ENCODE peak calls at places on chromosomes 2 and 18, in eight cellular contexts. V is right atrium auricular region, K is neural progenitor cell, E is IMR-90, T is MM.1S, Q is AG04450, G is heart left ventricle, L is WERI-Rb-1. N is an unnamed sample.

GRCh38 chr2:204625135-204625534 is 79.9 kb downstream of the PARD3B start:
- DNase-seq in V (no peak), K (peak), E (no peak), T (no peak), Q (no peak), G (no peak), L (no peak), N (no peak)

GRCh38 chr2:111091811-111092211 is 28.9 kb upstream of the BCL2L11 start:
- DNase-seq in V (no peak), K (no peak), E (no peak), T (no peak), Q (no peak), G (no peak), L (no peak), N (no peak)

GRCh38 chr2:234099266-234099665 is 48.8 kb downstream of the SPP2 start:
- DNase-seq in V (no peak), K (no peak), E (no peak), T (no peak), Q (no peak), G (no peak), L (no peak), N (no peak)

GRCh38 chr2:163345795-163346573 is 389.8 kb downstream of the FIGN start:
- DNase-seq in V (no peak), K (peak), E (peak), T (peak), Q (no peak), G (no peak), L (no peak), N (peak)

GRCh38 chr18:80254971-80255500 is 7.7 kb upstream of the PARD6G start:
- DNase-seq in V (no peak), K (no peak), E (no peak), T (no peak), Q (no peak), G (no peak), L (no peak), N (no peak)

GRCh38 chr2:168456526-168457176 is 579 bp downstream of the CERS6 start:
- DNase-seq in V (no peak), K (peak), E (peak), T (peak), Q (no peak), G (peak), L (peak), N (peak)

GRCh38 chr2:73952499-73953446 is 26.1 kb downstream of the DGUOK start:
- DNase-seq in V (peak), K (no peak), E (peak), T (no peak), Q (no peak), G (peak), L (no peak), N (no peak)

GRCh38 chr2:220744861-220745260 is 827.2 kb downstream of the EPHA4 start:
- DNase-seq in V (no peak), K (no peak), E (peak), T (no peak), Q (peak), G (no peak), L (no peak), N (no peak)

GRCh38 chr2:188114014-188114413 is 177.7 kb upstream of the GULP1 start:
- DNase-seq in V (no peak), K (no peak), E (peak), T (no peak), Q (no peak), G (no peak), L (no peak), N (no peak)

GRCh38 chr2:30611572-30611971 is 164.5 kb downstream of the LCLAT1 start:
- DNase-seq in V (no peak), K (no peak), E (no peak), T (no peak), Q (no peak), G (no peak), L (peak), N (no peak)

GRCh38 chr18:55875330-55875933 is 287.4 kb upstream of the TCF4 start:
- DNase-seq in V (no peak), K (peak), E (no peak), T (no peak), Q (no peak), G (peak), L (no peak), N (no peak)

GRCh38 chr18:79393181-79393598 is 2.5 kb upstream of the NFATC1 start:
- DNase-seq in V (peak), K (no peak), E (no peak), T (no peak), Q (no peak), G (no peak), L (no peak), N (no peak)

GRCh38 chr2:164917296-164917903 is 37.9 kb downstream of the SLC38A11 start:
- DNase-seq in V (no peak), K (peak), E (peak), T (no peak), Q (no peak), G (peak), L (peak), N (no peak)

GRCh38 chr2:33219850-33220275 is 256.6 kb upstream of the RASGRP3 start:
- DNase-seq in V (no peak), K (no peak), E (peak), T (no peak), Q (no peak), G (no peak), L (no peak), N (no peak)

GRCh38 chr2:9206991-9207640 is 504 bp downstream of the ASAP2 start:
- DNase-seq in V (peak), K (no peak), E (no peak), T (peak), Q (no peak), G (peak), L (peak), N (peak)

GRCh38 chr2:112149194-112149593 is 11.0 kb downstream of the FBLN7 start:
- DNase-seq in V (peak), K (no peak), E (no peak), T (no peak), Q (no peak), G (no peak), L (no peak), N (no peak)

GRCh38 chr2:112148477-112148876 is 10.3 kb downstream of the FBLN7 start:
- DNase-seq in V (peak), K (no peak), E (no peak), T (no peak), Q (no peak), G (no peak), L (no peak), N (no peak)

GRCh38 chr2:112149866-112150435 is 11.8 kb downstream of the FBLN7 start:
- DNase-seq in V (peak), K (no peak), E (no peak), T (no peak), Q (no peak), G (no peak), L (no peak), N (no peak)

GRCh38 chr2:112147382-112147781 is 9.2 kb downstream of the FBLN7 start:
- DNase-seq in V (peak), K (no peak), E (no peak), T (no peak), Q (no peak), G (peak), L (no peak), N (no peak)

DNA sequence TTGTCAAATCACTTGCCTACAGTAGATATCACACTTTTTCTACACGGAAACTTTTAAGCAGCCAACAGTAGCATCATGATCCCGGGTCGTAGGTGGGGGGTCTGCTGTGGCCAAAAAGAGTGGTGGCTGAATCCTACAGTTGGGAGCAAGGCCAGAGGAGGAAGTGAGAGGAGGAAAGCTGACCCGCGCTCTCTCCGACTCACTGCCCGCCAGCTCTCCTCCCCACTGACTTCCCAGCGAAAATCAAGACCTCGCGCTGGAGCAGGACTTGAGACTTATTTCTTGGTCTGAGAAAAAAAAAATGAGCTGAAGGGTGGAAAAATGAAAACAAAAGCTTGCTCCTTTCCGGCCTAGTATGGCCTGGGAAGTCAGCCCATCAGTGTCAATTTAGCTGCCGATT is 9.6 kb downstream of the FBLN7 start:
- DNase-seq in V (peak), K (no peak), E (no peak), T (no peak), Q (no peak), G (peak), L (no peak), N (no peak)
- TF ChIP-seq CTCF in V (no peak), K (no peak), E (no peak), T (no peak), Q (no peak), G (no peak), L (no peak), N (no peak)

GRCh38 chr18:48059363-48060109 is 129.1 kb upstream of the SMAD2 start:
- DNase-seq in V (no peak), K (peak), E (no peak), T (no peak), Q (no peak), G (no peak), L (peak), N (no peak)

GRCh38 chr18:48060346-48060745 is 129.9 kb upstream of the SMAD2 start:
- DNase-seq in V (no peak), K (no peak), E (no peak), T (no peak), Q (no peak), G (no peak), L (no peak), N (no peak)

GRCh38 chr18:48064978-48065600 is 134.6 kb upstream of the SMAD2 start:
- DNase-seq in V (no peak), K (no peak), E (no peak), T (no peak), Q (no peak), G (no peak), L (no peak), N (no peak)

GRCh38 chr18:48060947-48061346 is 130.5 kb upstream of the SMAD2 start:
- DNase-seq in V (no peak), K (no peak), E (no peak), T (no peak), Q (no peak), G (no peak), L (no peak), N (no peak)

DNA sequence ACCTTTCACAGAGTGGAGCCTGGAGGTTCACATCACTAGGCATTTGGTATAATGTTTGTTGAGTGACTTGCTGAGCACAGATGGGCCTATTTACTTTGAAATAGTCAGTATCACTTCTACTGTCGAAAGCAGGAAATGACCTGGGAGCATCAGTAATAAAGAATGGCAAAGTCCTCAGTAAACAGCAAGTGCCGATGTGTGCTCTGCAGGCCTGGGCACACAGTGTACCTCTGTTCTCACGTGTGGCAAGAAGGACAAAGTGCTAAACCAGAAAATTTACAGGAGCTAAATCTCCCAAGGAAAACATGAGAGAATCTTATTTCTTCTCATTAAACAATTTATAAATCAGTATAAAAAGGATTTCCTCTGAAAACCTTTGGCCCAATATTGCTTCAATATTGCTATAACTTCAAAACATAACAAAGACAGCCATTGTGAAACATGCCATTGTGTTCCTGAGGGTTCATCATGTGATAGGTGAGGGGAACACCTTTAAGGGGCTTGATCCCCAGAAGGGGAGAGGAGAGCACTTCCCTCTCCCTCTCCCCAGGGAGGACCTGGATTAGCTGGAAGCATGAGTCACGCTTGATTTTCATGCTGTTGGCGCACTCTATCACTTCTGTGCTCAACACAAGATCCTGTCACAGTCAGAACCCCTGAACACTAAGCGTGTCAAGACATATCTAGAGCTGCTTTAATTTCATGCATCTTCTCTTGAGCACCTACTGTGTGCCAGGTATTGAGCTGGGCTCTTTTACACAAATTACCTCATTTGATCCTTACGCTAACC is 131.5 kb upstream of the SMAD2 start:
- DNase-seq in V (no peak), K (no peak), E (no peak), T (no peak), Q (no peak), G (no peak), L (no peak), N (no peak)
- H3K27ac ChIP-seq in V (no peak), K (no peak), E (no peak), T (no peak), Q (no peak), G (no peak), L (no peak), N (peak)

GRCh38 chr2:193350509-193350908 is 1155.8 kb upstream of the TMEFF2 start:
- DNase-seq in V (no peak), K (no peak), E (no peak), T (no peak), Q (no peak), G (no peak), L (no peak), N (no peak)
- TF ChIP-seq CTCF in V (no peak), K (no peak), E (no peak), T (no peak), Q (no peak), G (no peak), L (no peak), N (no peak)

GRCh38 chr2:54212456-54212855 is 43.6 kb downstream of the TSPYL6 start:
- DNase-seq in V (no peak), K (no peak), E (peak), T (no peak), Q (peak), G (no peak), L (no peak), N (peak)

GRCh38 chr2:54206596-54206995 is 49.4 kb downstream of the TSPYL6 start:
- DNase-seq in V (no peak), K (peak), E (peak), T (peak), Q (no peak), G (no peak), L (no peak), N (peak)

GRCh38 chr2:54208364-54209240 is 47.4 kb downstream of the TSPYL6 start:
- DNase-seq in V (no peak), K (no peak), E (peak), T (no peak), Q (peak), G (no peak), L (no peak), N (no peak)

GRCh38 chr2:54207666-54208195 is 48.3 kb downstream of the TSPYL6 start:
- DNase-seq in V (no peak), K (no peak), E (peak), T (no peak), Q (no peak), G (no peak), L (no peak), N (no peak)

DNA sequence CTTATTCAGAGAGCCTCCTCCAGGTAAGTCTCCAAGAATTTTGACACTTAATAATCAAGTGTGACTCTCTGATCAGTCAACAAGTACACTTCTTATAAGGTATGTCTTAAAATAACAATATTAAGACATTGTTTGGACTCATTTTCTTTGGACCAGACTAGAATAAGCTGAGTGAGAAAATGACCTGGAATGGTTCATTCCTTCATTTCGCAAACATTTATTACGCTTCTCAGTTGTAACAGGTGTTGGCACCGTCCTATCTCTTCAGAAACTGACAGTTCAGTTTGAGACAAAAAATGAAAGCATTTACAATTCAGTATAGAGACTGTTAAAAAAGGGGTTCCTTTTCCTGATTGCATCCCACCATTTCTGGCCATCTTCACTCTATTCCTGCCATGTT is 46.6 kb downstream of the TSPYL6 start:
- DNase-seq in V (no peak), K (no peak), E (no peak), T (no peak), Q (no peak), G (no peak), L (no peak), N (no peak)
- H3K27ac ChIP-seq in V (peak), K (no peak), E (no peak), T (no peak), Q (no peak), G (peak), L (no peak), N (no peak)

GRCh38 chr2:26897807-26898479 is 50.0 kb downstream of the DPYSL5 start:
- DNase-seq in V (no peak), K (no peak), E (no peak), T (no peak), Q (no peak), G (no peak), L (no peak), N (no peak)
- TF ChIP-seq CTCF in V (no peak), K (no peak), E (no peak), T (no peak), Q (no peak), G (no peak), L (no peak), N (no peak)

DNA sequence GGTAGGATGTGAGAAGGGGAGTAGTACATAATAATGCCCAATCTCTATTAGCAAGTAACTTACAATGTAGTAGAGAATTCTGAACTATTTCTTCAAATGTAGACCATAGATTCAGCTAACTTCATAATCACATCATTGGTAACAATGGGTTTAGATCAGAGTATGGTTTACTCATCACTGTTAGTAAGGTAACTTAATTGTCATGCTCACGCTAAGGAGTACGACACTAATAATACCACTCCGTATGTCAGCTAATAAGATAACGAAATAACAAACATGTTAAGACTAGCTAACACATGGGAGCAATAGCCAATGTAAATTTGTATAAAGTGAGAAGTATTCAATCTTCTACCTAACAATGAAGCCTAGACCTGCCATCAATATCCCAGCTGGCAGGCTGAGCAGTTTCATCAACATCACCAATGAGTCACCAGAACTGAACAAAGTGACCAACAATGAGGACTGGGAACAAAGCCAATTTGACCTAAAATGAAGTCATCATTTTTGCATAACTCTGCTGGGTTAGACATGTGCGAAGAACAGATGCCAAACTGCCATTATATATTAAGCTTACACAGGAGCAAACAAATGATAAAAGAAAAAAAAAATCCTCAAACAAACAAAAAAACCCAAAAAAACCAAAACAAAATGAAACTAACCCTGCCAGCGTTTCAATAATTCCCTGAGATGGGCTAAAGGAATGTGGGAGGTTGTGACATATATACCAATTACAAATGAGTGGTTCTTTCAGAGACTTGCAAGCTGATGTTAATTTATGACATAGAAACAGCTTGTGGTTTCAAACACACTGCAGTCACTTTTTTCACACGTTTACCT is 56.6 kb upstream of the CCDC141 start:
- DNase-seq in V (peak), K (no peak), E (peak), T (no peak), Q (peak), G (peak), L (no peak), N (peak)
- H3K27ac ChIP-seq in V (peak), K (no peak), E (no peak), T (no peak), Q (no peak), G (no peak), L (no peak), N (no peak)